ENCODE peak calls at places on chromosomes 7 and 10, in ten cellular contexts. Z is fibroblast of pulmonary artery, U is tibial artery, W is foreskin fibroblast, D is AG09309, A is GM12864, K is epithelial cell of esophagus, J is body of pancreas, E is tibial nerve, G is uterus. F is an unnamed sample.

GRCh38 chr7:24779283-24779655 is 22.0 kb upstream of the GSDME start:
- DNase-seq in D (no peak), U (no peak), A (no peak), K (no peak), J (no peak), Z (no peak), G (no peak), W (no peak), E (no peak), F (no peak)

GRCh38 chr10:29110172-29110571 is 178.7 kb upstream of the LYZL1 start:
- DNase-seq in D (no peak), Z (no peak), W (no peak), K (no peak), A (no peak), G (no peak), J (no peak), E (no peak), U (no peak), F (no peak)

GRCh38 chr10:70283071-70283444 is 746 bp downstream of the NPFFR1 start:
- DNase-seq in D (no peak), K (no peak), Z (no peak), A (no peak), G (no peak), E (no peak), W (no peak), U (no peak), J (no peak), F (no peak)

GRCh38 chr10:62183857-62184805 is 84.5 kb downstream of the RTKN2 start:
- DNase-seq in Z (no peak), K (no peak), J (no peak), E (no peak), W (no peak), A (no peak), D (no peak), G (no peak), U (no peak), F (no peak)

GRCh38 chr10:123786306-123786705 is 105.3 kb downstream of the CPXM2 start:
- DNase-seq in J (no peak), U (no peak), E (no peak), Z (no peak), D (no peak), W (no peak), A (no peak), K (no peak), G (no peak), F (no peak)

GRCh38 chr7:98296833-98297232 is 15.3 kb downstream of the BRI3 start:
- DNase-seq in J (no peak), G (no peak), A (no peak), K (no peak), U (no peak), W (no peak), Z (no peak), D (no peak), E (no peak), F (no peak)

GRCh38 chr10:607545-608196 is 81.8 kb downstream of the DIP2C start:
- DNase-seq in W (no peak), A (no peak), K (no peak), J (no peak), Z (no peak), E (no peak), D (no peak), G (no peak), U (no peak), F (no peak)

GRCh38 chr10:82394122-82394521 is 519.1 kb downstream of the NRG3 start:
- DNase-seq in K (no peak), Z (peak), W (peak), D (no peak), U (no peak), J (peak), G (no peak), A (no peak), E (no peak), F (no peak)

GRCh38 chr10:114615600-114616007 is 42.5 kb downstream of the ABLIM1 start:
- DNase-seq in K (peak), G (no peak), W (no peak), U (no peak), Z (no peak), E (no peak), A (no peak), D (no peak), J (no peak), F (peak)

GRCh38 chr7:7699370-7699769 is 19.0 kb downstream of the RPA3 start:
- DNase-seq in J (no peak), E (no peak), W (no peak), G (no peak), D (no peak), A (no peak), K (no peak), Z (no peak), U (no peak), F (no peak)

GRCh38 chr7:29995652-29996051 is 6.1 kb upstream of the SCRN1 start:
- DNase-seq in A (no peak), W (peak), Z (peak), E (no peak), U (no peak), K (peak), G (no peak), D (no peak), J (no peak), F (no peak)

GRCh38 chr7:29976265-29976664 is 13.3 kb downstream of the SCRN1 start:
- DNase-seq in U (no peak), A (no peak), K (no peak), Z (peak), E (no peak), J (no peak), D (no peak), G (no peak), W (peak), F (no peak)

GRCh38 chr7:50793115-50793946 is 10.6 kb upstream of the GRB10 start:
- DNase-seq in J (peak), U (peak), E (peak), A (no peak), W (peak), Z (peak), K (peak), D (no peak), G (peak), F (no peak)

GRCh38 chr10:22230331-22230833 is 12.6 kb upstream of the EBLN1 start:
- DNase-seq in J (no peak), U (no peak), K (peak), A (no peak), G (no peak), E (no peak), D (no peak), Z (peak), W (peak), F (peak)

GRCh38 chr7:44275829-44276570 is 49.4 kb downstream of the CAMK2B start:
- DNase-seq in D (no peak), K (no peak), W (no peak), E (no peak), A (no peak), Z (no peak), U (no peak), G (no peak), J (no peak), F (no peak)

GRCh38 chr10:99598781-99599481 is 21.3 kb downstream of the SLC25A28 start:
- DNase-seq in W (peak), G (no peak), E (no peak), A (no peak), Z (no peak), K (no peak), U (no peak), J (no peak), D (no peak), F (no peak)

GRCh38 chr7:11192506-11192905 is 218.8 kb downstream of the PHF14 start:
- DNase-seq in J (no peak), W (peak), K (no peak), D (peak), U (no peak), A (no peak), G (no peak), E (no peak), Z (peak), F (no peak)

GRCh38 chr7:11194492-11194891 is 220.8 kb downstream of the PHF14 start:
- DNase-seq in W (no peak), A (no peak), J (no peak), K (no peak), Z (no peak), E (no peak), D (no peak), G (no peak), U (no peak), F (no peak)

GRCh38 chr7:11195502-11195901 is 221.8 kb downstream of the PHF14 start:
- DNase-seq in G (no peak), Z (no peak), W (no peak), A (no peak), J (peak), K (no peak), E (no peak), U (no peak), D (no peak), F (no peak)

GRCh38 chr7:11193131-11193867 is 219.6 kb downstream of the PHF14 start:
- DNase-seq in D (peak), G (no peak), K (peak), W (peak), J (peak), Z (peak), E (no peak), U (peak), A (no peak), F (no peak)

DNA sequence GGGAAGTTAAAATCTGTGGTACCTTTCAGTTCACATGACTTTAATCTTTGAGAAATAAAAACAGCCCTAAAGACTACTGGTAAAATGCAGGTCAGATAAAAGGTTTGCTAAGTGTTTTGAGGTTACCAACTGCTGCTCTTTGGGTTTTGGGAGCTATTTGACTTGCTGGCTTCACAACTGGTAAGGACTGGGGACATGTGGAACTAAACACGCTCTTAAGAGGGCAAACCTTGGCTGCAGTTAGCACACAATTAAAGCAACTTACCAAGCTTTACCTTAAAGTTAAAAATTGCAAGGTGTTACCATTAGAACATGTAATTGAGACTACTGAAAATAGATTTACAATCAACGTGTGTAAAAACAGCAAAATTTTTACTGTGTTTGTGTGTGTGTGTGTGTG is 220.2 kb downstream of the PHF14 start:
- DNase-seq in D (no peak), W (no peak), K (no peak), G (no peak), U (no peak), J (no peak), E (no peak), Z (no peak), A (no peak), F (no peak)
- H3K4me3 ChIP-seq in D (no peak), W (peak), K (no peak), G (no peak), U (no peak), J (no peak), E (peak), Z (no peak), A (no peak), F (no peak)

DNA sequence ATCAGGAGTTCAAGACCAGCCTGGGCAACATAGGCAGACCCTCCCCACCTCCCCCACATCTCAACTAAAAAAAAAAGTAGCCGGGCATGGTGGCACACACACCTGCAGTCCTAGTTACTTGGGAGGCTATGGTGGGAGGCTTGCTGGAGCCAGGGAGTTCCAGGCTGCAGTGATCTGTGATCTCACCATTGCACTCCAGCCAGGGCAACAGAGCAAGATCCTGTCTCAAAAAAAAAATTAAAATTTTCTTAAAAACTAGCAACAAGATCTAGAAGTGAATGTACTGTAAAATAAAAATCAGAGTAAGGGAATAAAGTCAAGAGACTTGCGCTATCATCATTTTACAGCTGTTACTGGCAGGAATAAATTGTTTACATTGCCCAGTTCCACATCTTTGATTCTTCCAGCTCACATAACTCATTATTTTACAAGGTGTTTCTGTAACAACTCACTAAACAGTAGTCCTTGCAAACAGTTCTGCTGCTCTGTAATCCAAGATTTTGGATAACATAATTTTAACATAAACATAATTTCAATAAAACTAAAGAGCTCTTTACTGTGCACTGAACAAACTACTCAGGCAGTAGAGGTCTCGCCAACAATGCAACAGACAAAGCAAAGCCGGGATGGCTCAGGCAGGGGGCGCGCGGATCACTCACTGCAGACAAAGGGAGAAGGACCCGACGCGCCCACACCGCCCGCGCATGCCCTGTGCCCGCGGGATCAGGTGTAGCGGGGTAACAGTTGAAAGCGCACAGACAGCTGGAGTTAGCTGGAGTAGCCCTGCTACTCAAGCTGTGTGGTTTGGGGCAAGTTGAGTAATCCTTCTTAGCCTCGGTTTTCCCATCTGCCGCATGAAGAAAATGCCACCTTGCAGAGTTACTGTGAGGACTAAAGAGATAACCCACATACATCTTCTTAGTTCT is 73.3 kb upstream of the NFE2L3 start:
- DNase-seq in A (no peak), W (peak), U (peak), Z (peak), D (no peak), J (peak), G (peak), K (peak), E (peak), F (peak)
- TF ChIP-seq CTCF in A (peak), W (no peak), U (no peak), Z (peak), D (peak), J (peak), G (peak), K (peak), E (peak), F (peak)

GRCh38 chr7:26100940-26101339 is 51.1 kb upstream of the NFE2L3 start:
- DNase-seq in E (peak), J (peak), W (no peak), G (no peak), Z (no peak), U (peak), K (no peak), D (no peak), A (no peak), F (peak)

GRCh38 chr7:26103541-26104070 is 48.4 kb upstream of the NFE2L3 start:
- DNase-seq in J (no peak), E (no peak), G (no peak), U (no peak), A (no peak), K (no peak), Z (no peak), D (no peak), W (no peak), F (no peak)

GRCh38 chr7:26097837-26098668 is 53.9 kb upstream of the NFE2L3 start:
- DNase-seq in Z (no peak), K (peak), W (no peak), A (no peak), D (no peak), E (no peak), U (no peak), G (no peak), J (no peak), F (no peak)

GRCh38 chr7:26102176-26102575 is 49.8 kb upstream of the NFE2L3 start:
- DNase-seq in Z (no peak), G (no peak), K (peak), D (no peak), J (no peak), W (no peak), A (no peak), E (no peak), U (no peak), F (no peak)

GRCh38 chr7:26101471-26102151 is 50.4 kb upstream of the NFE2L3 start:
- DNase-seq in Z (no peak), W (no peak), E (peak), K (no peak), A (no peak), J (peak), U (peak), G (no peak), D (no peak), F (peak)
- H3K4me3 ChIP-seq in Z (no peak), W (no peak), E (peak), K (no peak), A (peak), J (no peak), U (peak), G (no peak), D (no peak), F (peak)

DNA sequence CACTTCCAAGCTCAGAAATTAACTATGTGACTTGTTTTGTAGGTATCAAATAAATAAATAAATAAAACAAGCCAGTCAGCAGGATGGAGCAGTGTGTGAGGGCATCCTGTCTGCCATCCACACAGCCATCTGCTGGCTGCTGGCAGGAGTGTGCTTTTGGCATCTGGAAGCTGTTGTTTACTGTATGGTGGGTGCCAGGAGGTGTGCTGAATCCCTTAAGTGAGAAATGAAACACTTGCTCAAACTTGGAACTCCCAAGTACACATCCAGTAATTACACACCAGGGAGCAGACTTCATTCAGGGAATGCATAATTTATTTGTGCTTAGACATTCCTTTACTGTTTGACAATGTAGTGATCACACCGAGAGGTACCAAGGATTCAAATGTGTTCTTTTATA is 16.9 kb upstream of the TAX1BP1 start:
- DNase-seq in G (no peak), Z (peak), A (no peak), K (peak), E (no peak), J (peak), W (peak), D (no peak), U (no peak), F (no peak)
- TF ChIP-seq CTCF in G (no peak), Z (peak), A (no peak), K (peak), E (no peak), J (peak), W (no peak), D (peak), U (no peak), F (no peak)

DNA sequence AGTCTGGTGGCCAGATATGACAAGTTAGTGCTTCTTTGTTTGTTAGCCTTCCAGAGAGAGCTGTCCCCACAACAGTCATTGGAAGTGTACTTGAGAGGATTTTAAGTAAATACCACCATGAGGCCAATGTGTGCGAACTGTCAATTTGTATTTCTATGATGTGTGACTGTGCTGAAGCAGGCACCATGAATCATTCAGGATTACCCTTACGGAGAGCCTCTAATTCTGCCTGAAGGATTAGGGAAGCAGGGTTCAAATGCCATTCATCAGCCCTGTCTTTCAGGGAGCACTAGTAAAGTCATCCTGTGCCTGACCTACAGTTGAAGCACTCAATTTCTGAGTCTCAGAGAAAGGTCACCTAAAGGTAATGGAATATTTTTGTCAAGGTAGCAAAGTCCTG is 109.3 kb downstream of the GATA3 start:
- DNase-seq in K (peak), G (no peak), E (no peak), W (no peak), A (no peak), D (no peak), U (no peak), Z (no peak), J (no peak), F (no peak)
- H3K4me3 ChIP-seq in K (no peak), G (no peak), E (no peak), W (no peak), A (no peak), D (no peak), U (no peak), Z (no peak), J (no peak), F (no peak)

GRCh38 chr7:151060416-151061234 is 1.2 kb downstream of the SLC4A2 start:
- DNase-seq in E (no peak), K (peak), J (peak), D (no peak), W (peak), Z (peak), U (no peak), G (peak), A (no peak), F (no peak)
- TF ChIP-seq CTCF in E (no peak), K (no peak), J (no peak), D (peak), W (no peak), Z (peak), U (no peak), G (no peak), A (peak), F (no peak)

DNA sequence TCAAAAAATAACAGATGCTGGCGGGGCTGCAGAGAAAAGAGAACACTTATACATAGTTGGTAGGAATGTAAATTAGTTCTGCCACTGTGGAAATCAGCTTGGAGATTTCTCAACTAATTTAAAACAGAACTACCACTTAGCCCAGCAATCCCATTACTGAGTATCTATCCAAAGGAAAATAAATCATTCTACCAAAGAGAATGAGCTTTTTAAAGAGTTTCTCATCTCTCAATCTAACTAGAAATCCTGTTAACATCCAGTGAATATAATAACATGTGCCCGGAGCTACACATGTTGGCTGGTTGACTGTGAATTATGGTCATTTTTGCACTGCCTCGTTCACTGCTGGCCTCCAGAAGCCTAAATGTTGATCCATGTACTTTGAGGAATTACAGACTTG is 39.3 kb downstream of the BET1 start:
- DNase-seq in D (no peak), K (no peak), J (no peak), A (no peak), Z (no peak), G (no peak), U (no peak), E (no peak), W (no peak), F (no peak)
- H3K4me3 ChIP-seq in D (no peak), K (no peak), J (no peak), A (no peak), Z (no peak), G (no peak), U (no peak), E (no peak), W (no peak), F (no peak)

GRCh38 chr10:97607076-97607635 is 17.6 kb downstream of the C10orf62 start:
- DNase-seq in U (no peak), J (no peak), W (no peak), G (no peak), D (no peak), A (no peak), E (no peak), K (no peak), Z (no peak), F (no peak)

GRCh38 chr10:97611473-97611872 is 21.8 kb downstream of the MORN4 start:
- DNase-seq in A (no peak), E (no peak), Z (no peak), K (no peak), U (no peak), G (no peak), D (no peak), W (no peak), J (no peak), F (no peak)

GRCh38 chr10:97608991-97609561 is 19.6 kb downstream of the C10orf62 start:
- DNase-seq in D (no peak), G (no peak), Z (no peak), J (no peak), U (no peak), K (peak), E (no peak), W (no peak), A (no peak), F (no peak)

GRCh38 chr10:97618285-97618684 is 15.0 kb downstream of the MORN4 start:
- DNase-seq in G (no peak), Z (no peak), U (no peak), D (no peak), E (no peak), K (no peak), A (no peak), J (no peak), W (no peak), F (no peak)

GRCh38 chr10:97612386-97612785 is 20.9 kb downstream of the MORN4 start:
- DNase-seq in G (no peak), W (peak), D (no peak), J (peak), Z (peak), U (no peak), K (peak), E (peak), A (no peak), F (peak)
- TF ChIP-seq CTCF in G (peak), W (peak), D (peak), J (peak), Z (peak), U (peak), K (peak), E (peak), A (peak), F (no peak)